ENCODE peak calls at places on chromosomes 2 and 18, in seven cellular contexts. S is RCC 7860; T is coronary artery; F is NCI-H1417 treated with DMSO at 0.1 percent for 48 hours; R is NCI-H2081; E is activated CD4-positive, CD25-positive, alpha-beta regulatory T cell; L is HT1080. M is an unnamed sample.

GRCh38 chr2:232689152-232689910 is 7.8 kb upstream of the GIGYF2 start:
- DNase-seq in S (no peak), T (no peak), F (no peak), R (peak; percentile 83), E (no peak), L (peak; percentile 46), M (no peak)

GRCh38 chr2:176140520-176141317 is 10.6 kb upstream of the HOXD4 start:
- DNase-seq in S (peak; percentile 47), T (no peak), F (no peak), R (peak; percentile 64), E (no peak), L (peak; percentile 75), M (peak; percentile 16)

GRCh38 chr2:125658583-125658982 is 997.4 kb upstream of the GYPC start:
- DNase-seq in S (no peak), T (no peak), F (no peak), R (no peak), E (no peak), L (no peak), M (no peak)

GRCh38 chr2:238021327-238021726 is 39.5 kb upstream of the SCLY start:
- DNase-seq in S (peak; percentile 50), T (no peak), F (no peak), R (no peak), E (no peak), L (no peak), M (no peak)

GRCh38 chr2:216298719-216299118 is 73.6 kb downstream of the MARCHF4 start:
- DNase-seq in S (peak; percentile 88), T (no peak), F (no peak), R (no peak), E (no peak), L (peak; percentile 89), M (no peak)

GRCh38 chr2:178635897-178636296 is 155.6 kb downstream of the PLEKHA3 start:
- DNase-seq in S (no peak), T (no peak), F (no peak), R (no peak), E (no peak), L (no peak), M (no peak)

GRCh38 chr2:216202602-216203250 is 93.6 kb downstream of the XRCC5 start:
- DNase-seq in S (peak; percentile 38), T (no peak), F (no peak), R (no peak), E (no peak), L (no peak), M (no peak)

GRCh38 chr2:160469615-160470204 is 23.9 kb downstream of the RBMS1 start:
- DNase-seq in S (no peak), T (no peak), F (no peak), R (no peak), E (no peak), L (no peak), M (no peak)

GRCh38 chr2:226981731-226982373 is 146.0 kb downstream of the RHBDD1 start:
- DNase-seq in S (no peak), T (no peak), F (peak; percentile 39), R (peak; percentile 76), E (no peak), L (no peak), M (no peak)

GRCh38 chr2:30979822-30980245 is 158.4 kb downstream of the GALNT14 start:
- DNase-seq in S (peak; percentile 90), T (peak; percentile 82), F (no peak), R (no peak), E (no peak), L (peak; percentile 91), M (no peak)

GRCh38 chr2:176534798-176535479 is 265.7 kb downstream of the MTX2 start:
- DNase-seq in S (no peak), T (no peak), F (peak; percentile 67), R (peak; percentile 76), E (no peak), L (no peak), M (no peak)

GRCh38 chr2:122734756-122735155 is 979.3 kb downstream of the TSN start:
- DNase-seq in S (no peak), T (no peak), F (no peak), R (no peak), E (no peak), L (peak; percentile 77), M (no peak)

GRCh38 chr2:19944205-19944845 is 42.5 kb upstream of the TTC32 start:
- DNase-seq in S (no peak), T (no peak), F (no peak), R (no peak), E (no peak), L (no peak), M (no peak)

GRCh38 chr2:190069936-190070696 is 7.6 kb upstream of the MSTN start:
- DNase-seq in S (peak; percentile 65), T (no peak), F (peak; percentile 55), R (peak; percentile 57), E (no peak), L (peak; percentile 57), M (no peak)

GRCh38 chr2:239948100-239948881 is 76.9 kb downstream of the NDUFA10 start:
- DNase-seq in S (no peak), T (peak; percentile 65), F (no peak), R (no peak), E (no peak), L (no peak), M (no peak)

GRCh38 chr2:2846379-2847130 is 515.5 kb upstream of the MYT1L start:
- DNase-seq in S (no peak), T (no peak), F (peak; percentile 54), R (peak; percentile 99), E (no peak), L (peak; percentile 15), M (no peak)

GRCh38 chr18:52465391-52465790 is 125.4 kb downstream of the DCC start:
- DNase-seq in S (no peak), T (no peak), F (no peak), R (peak; percentile 14), E (no peak), L (no peak), M (no peak)

GRCh38 chr18:50749421-50749820 is 70.4 kb downstream of the MRO start:
- DNase-seq in S (no peak), T (no peak), F (no peak), R (no peak), E (no peak), L (no peak), M (no peak)

GRCh38 chr2:30686669-30687068 is 120.6 kb downstream of the CAPN13 start:
- DNase-seq in S (no peak), T (no peak), F (peak; percentile 84), R (peak; percentile 34), E (no peak), L (no peak), M (no peak)

GRCh38 chr2:3780477-3781402 is 77.4 kb downstream of the DCDC2C start:
- DNase-seq in S (peak; percentile 46), T (no peak), F (no peak), R (peak; percentile 82), E (no peak), L (peak; percentile 56), M (no peak)

GRCh38 chr18:61398961-61399632 is 65.9 kb downstream of the CDH20 start:
- DNase-seq in S (no peak), T (no peak), F (no peak), R (no peak), E (no peak), L (peak; percentile 35), M (no peak)

GRCh38 chr2:172725741-172726140 is 9.9 kb upstream of the RAPGEF4 start:
- DNase-seq in S (no peak), T (no peak), F (no peak), R (no peak), E (no peak), L (no peak), M (no peak)

GRCh38 chr2:178482437-178482836 is 2.2 kb downstream of the PLEKHA3 start:
- DNase-seq in S (peak; percentile 60), T (no peak), F (no peak), R (no peak), E (no peak), L (no peak), M (no peak)

GRCh38 chr2:50763776-50764175 is 268.2 kb downstream of the NRXN1 start:
- DNase-seq in S (no peak), T (no peak), F (no peak), R (no peak), E (no peak), L (peak; percentile 30), M (no peak)

GRCh38 chr18:57466745-57467144 is 31.6 kb downstream of the ONECUT2 start:
- DNase-seq in S (no peak), T (no peak), F (no peak), R (no peak), E (no peak), L (peak; percentile 5), M (no peak)

GRCh38 chr2:33134086-33134763 is 187.5 kb downstream of the LTBP1 start:
- DNase-seq in S (peak; percentile 89), T (peak; percentile 93), F (no peak), R (no peak), E (no peak), L (peak; percentile 98), M (no peak)

GRCh38 chr18:75121266-75121665 is 87.7 kb downstream of the PTGR3 start:
- DNase-seq in S (no peak), T (peak; percentile 50), F (no peak), R (no peak), E (no peak), L (no peak), M (no peak)

GRCh38 chr2:239204143-239204875 is 196.5 kb downstream of the HDAC4 start:
- DNase-seq in S (no peak), T (no peak), F (no peak), R (no peak), E (no peak), L (no peak), M (no peak)

GRCh38 chr18:51617167-51617566 is 419.7 kb upstream of the MEX3C start:
- DNase-seq in S (no peak), T (no peak), F (no peak), R (no peak), E (no peak), L (peak; percentile 97), M (no peak)

GRCh38 chr2:86368181-86368824 is 30.9 kb upstream of the REEP1 start:
- DNase-seq in S (no peak), T (no peak), F (no peak), R (peak; percentile 27), E (no peak), L (peak; percentile 61), M (no peak)

GRCh38 chr2:54859416-54859815 is 136.0 kb downstream of the EML6 start:
- DNase-seq in S (no peak), T (no peak), F (no peak), R (no peak), E (no peak), L (no peak), M (no peak)

GRCh38 chr2:102442967-102443828 is 20.2 kb downstream of the IL18RAP start:
- DNase-seq in S (peak; percentile 18), T (no peak), F (no peak), R (peak; percentile 8), E (no peak), L (peak; percentile 5), M (no peak)

GRCh38 chr2:227191367-227191766 is 26.9 kb downstream of the COL4A3 start:
- DNase-seq in S (no peak), T (no peak), F (no peak), R (no peak), E (no peak), L (peak; percentile 44), M (no peak)

M was measured in stimulated activated CD8-positive, alpha-beta memory T cell treated with anti-CD3 and anti-CD28 coated beads, Interleukin-7, amount 100 ng/mL, for 1 hour.